ENCODE peak calls at places on chromosomes 6 and 20, in five cellular contexts. E, I, M, B and L are unnamed samples.

GRCh38 chr6:3226422-3227362 is 761 bp downstream of the TUBB2B start:
- DNase-seq in E (peak), B (no peak), M (no peak), I (peak), L (no peak)

GRCh38 chr20:45892828-45893500 is 1.8 kb downstream of the CTSA start:
- DNase-seq in B (no peak), E (no peak), I (no peak), M (no peak), L (no peak)

GRCh38 chr6:21003780-21004541 is 469.7 kb downstream of the CDKAL1 start:
- DNase-seq in M (peak), I (no peak), B (peak), E (no peak), L (no peak)

GRCh38 chr6:102848796-102849195 is 1455.3 kb downstream of the GRIK2 start:
- DNase-seq in M (no peak), B (no peak), E (no peak), I (no peak), L (no peak)

GRCh38 chr6:10429638-10430427 is 15.0 kb upstream of the TFAP2A start:
- DNase-seq in B (peak), E (peak), M (peak), I (peak), L (no peak)

GRCh38 chr20:11051146-11051545 is 377.3 kb upstream of the JAG1 start:
- DNase-seq in M (no peak), E (no peak), B (no peak), I (no peak), L (no peak)

GRCh38 chr6:34560366-34561226 is 4.5 kb upstream of the SPDEF start:
- DNase-seq in M (peak), E (peak), B (no peak), I (no peak), L (no peak)

GRCh38 chr20:23147964-23148720 is 62.0 kb upstream of the CD93 start:
- DNase-seq in M (peak), I (no peak), E (peak), B (peak), L (peak)

GRCh38 chr6:127459231-127459641 is at the start of gene KIAA0408:
- DNase-seq in E (peak), B (no peak), M (no peak), I (no peak), L (no peak)

GRCh38 chr6:20630617-20631448 is 96.6 kb downstream of the CDKAL1 start:
- DNase-seq in B (peak), I (no peak), E (no peak), M (peak), L (peak)

GRCh38 chr6:52416629-52417151 is 3.5 kb upstream of the EFHC1 start:
- DNase-seq in M (peak), I (no peak), E (peak), B (peak), L (peak)

GRCh38 chr20:41213150-41213820 is 75.9 kb downstream of the PLCG1 start:
- DNase-seq in E (peak), M (no peak), I (no peak), B (no peak), L (no peak)

GRCh38 chr20:38714308-38714707 is 10.0 kb upstream of the SLC32A1 start:
- DNase-seq in I (no peak), E (no peak), M (no peak), B (no peak), L (no peak)

GRCh38 chr6:162964703-162965140 is 236.9 kb downstream of the PACRG start:
- DNase-seq in E (no peak), B (no peak), M (no peak), I (no peak), L (peak)

GRCh38 chr6:139595183-139595582 is 220.7 kb upstream of the CITED2 start:
- DNase-seq in E (no peak), I (no peak), M (no peak), B (no peak), L (no peak)

GRCh38 chr6:40953486-40953885 is 85.5 kb downstream of the UNC5CL start:
- DNase-seq in B (no peak), M (no peak), I (no peak), E (no peak), L (no peak)

GRCh38 chr6:31899215-31899614 is 1.7 kb upstream of the EHMT2 start:
- DNase-seq in E (no peak), I (no peak), M (no peak), B (no peak), L (no peak)

GRCh38 chr6:3063733-3064700 is 4.3 kb upstream of the RIPK1 start:
- DNase-seq in B (peak), E (peak), I (peak), M (peak), L (peak)

DNA sequence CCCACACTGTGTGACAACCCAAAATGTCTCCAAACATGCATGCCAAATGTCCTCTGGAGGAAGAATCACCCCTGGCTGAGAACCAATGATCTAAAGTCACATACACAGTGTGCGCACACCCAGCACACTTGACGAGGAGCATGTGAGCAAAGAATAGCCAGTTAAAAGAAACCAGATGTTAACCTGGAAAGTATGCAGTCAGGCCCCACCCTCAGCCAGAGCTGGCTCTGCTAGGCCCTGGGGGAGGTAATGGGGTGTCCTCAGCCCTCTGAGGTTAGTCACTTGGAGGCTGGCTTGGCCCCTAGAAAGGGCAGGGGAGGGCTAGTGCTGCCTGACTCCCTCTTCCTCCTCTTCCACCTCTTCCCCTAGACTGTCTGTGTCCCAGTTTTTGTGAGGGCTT is 15.2 kb upstream of the GUCA1A start:
- DNase-seq in B (no peak), M (no peak), E (no peak), I (no peak), L (no peak)
- TF ChIP-seq ATF3 in B (no peak), M (no peak), E (no peak), I (no peak), L (no peak)

GRCh38 chr6:121521164-121521555 is 85.7 kb downstream of the GJA1 start:
- DNase-seq in B (no peak), E (no peak), M (no peak), I (no peak), L (no peak)
- H2AFZ ChIP-seq in B (no peak), E (no peak), M (no peak), I (no peak), L (no peak)

GRCh38 chr20:4999788-5000187 is 1.5 kb downstream of the SLC23A2 start:
- DNase-seq in B (no peak), I (no peak), E (no peak), M (no peak), L (no peak)
- TF ChIP-seq SIN3A in B (no peak), I (no peak), E (no peak), M (no peak), L (no peak)

GRCh38 chr6:118724211-118724610 is 72.8 kb upstream of the CEP85L start:
- DNase-seq in B (no peak), I (no peak), M (no peak), E (no peak), L (no peak)
- TF ChIP-seq ATF3 in B (no peak), I (no peak), M (no peak), E (no peak), L (no peak)

GRCh38 chr6:135428078-135428477 is 69.5 kb downstream of the AHI1 start:
- DNase-seq in E (no peak), B (no peak), I (no peak), M (no peak), L (no peak)

GRCh38 chr6:135419162-135419561 is 78.4 kb downstream of the AHI1 start:
- DNase-seq in M (no peak), I (no peak), B (no peak), E (peak), L (no peak)

GRCh38 chr6:135424385-135424784 is 73.2 kb downstream of the AHI1 start:
- DNase-seq in E (no peak), M (no peak), I (no peak), B (no peak), L (no peak)

GRCh38 chr6:135426833-135427232 is 70.7 kb downstream of the AHI1 start:
- DNase-seq in B (no peak), E (no peak), M (peak), I (no peak), L (no peak)

DNA sequence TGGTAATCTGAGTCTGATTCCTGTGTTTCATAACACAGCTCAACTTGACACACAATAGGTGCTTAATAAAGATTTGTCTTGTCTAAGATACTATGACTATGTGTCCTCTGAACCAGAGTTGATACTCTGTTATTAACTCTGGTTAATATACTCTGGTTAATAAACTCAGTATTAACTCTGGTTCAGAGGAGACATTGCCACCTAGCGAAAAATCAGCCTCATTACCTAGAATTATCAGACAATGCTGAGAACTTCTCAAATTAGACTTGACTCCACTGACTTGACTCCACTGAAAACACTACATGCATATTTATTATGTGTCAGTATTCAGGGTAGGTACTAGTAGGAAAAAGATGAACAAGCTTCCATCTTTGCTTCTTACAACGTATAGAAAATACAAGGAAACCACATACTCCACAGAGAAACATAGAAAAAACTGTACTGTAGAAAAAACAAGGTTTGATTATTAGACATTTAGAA is 73.9 kb downstream of the AHI1 start:
- DNase-seq in E (peak), M (peak), B (peak), I (no peak), L (peak)
- H2AFZ ChIP-seq in E (peak), M (no peak), B (no peak), I (no peak), L (no peak)

GRCh38 chr6:108580645-108581044 is 19.9 kb downstream of the FOXO3 start:
- DNase-seq in I (no peak), E (no peak), B (no peak), M (no peak), L (no peak)

GRCh38 chr6:108578595-108579038 is 17.9 kb downstream of the FOXO3 start:
- DNase-seq in E (peak), M (no peak), I (no peak), B (no peak), L (no peak)

GRCh38 chr6:108582618-108583017 is 21.9 kb downstream of the FOXO3 start:
- DNase-seq in E (no peak), M (no peak), I (no peak), B (no peak), L (no peak)

GRCh38 chr6:108581932-108582500 is 21.3 kb downstream of the FOXO3 start:
- DNase-seq in E (no peak), M (no peak), B (no peak), I (no peak), L (no peak)

DNA sequence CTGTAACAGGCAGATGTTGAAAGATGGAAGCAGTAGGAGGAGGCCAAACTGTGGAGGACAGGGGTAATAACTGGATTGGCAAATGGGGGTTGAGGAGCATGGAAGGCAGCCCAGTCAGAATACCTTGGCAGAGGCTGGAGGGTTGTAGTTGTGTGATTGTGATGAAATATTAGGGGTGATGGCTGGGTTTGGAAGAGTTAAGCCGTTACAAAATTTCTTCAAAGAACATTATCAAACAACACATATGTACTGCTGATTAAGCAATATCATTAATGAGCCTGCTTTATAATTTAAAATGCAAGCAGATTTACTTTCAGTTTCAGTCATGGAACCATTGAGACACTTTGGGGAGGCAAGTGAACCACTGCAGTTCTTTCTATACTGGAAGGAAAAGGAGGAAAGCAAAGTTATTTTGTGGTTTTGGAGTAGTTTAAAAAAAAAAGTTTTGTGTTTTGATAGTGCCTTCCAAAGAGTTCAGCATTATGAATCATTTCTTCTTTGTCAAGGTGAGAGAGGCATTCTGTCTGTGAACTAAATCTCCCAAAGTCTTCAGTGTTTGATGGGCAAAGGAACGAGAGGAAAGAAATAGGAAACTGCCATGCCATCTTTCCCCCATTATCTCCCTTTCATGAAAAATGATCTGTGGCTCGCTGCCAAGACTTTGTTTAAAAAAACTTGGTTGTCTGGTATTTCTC is 20.7 kb downstream of the FOXO3 start:
- DNase-seq in E (peak), I (no peak), B (no peak), M (no peak), L (no peak)
- TF ChIP-seq SIN3A in E (no peak), I (no peak), B (no peak), M (no peak), L (no peak)